ENCODE peak calls at places on chromosome 3, in four cellular contexts. One of them, this sample, is unnamed.

GRCh38 chr3:58271901-58272501 is 34.0 kb upstream of the RPP14 start:
- DNase-seq in HS-5: peak
- DNase-seq in stomach: peak
- DNase-seq in progenitor cell of endocrine pancreas: no peak
- DNase-seq in this sample: peak

GRCh38 chr3:59212128-59212764 is 162.4 kb upstream of the CFAP20DC start:
- DNase-seq in HS-5: peak
- DNase-seq in stomach: no peak
- DNase-seq in progenitor cell of endocrine pancreas: no peak
- DNase-seq in this sample: peak

GRCh38 chr3:32419766-32420137 is 28.1 kb downstream of the CMTM7 start:
- DNase-seq in HS-5: no peak
- DNase-seq in stomach: no peak
- DNase-seq in progenitor cell of endocrine pancreas: no peak
- DNase-seq in this sample: no peak

GRCh38 chr3:127193341-127193740 is 410 bp downstream of the PRR23E start:
- DNase-seq in HS-5: no peak
- DNase-seq in stomach: no peak
- DNase-seq in progenitor cell of endocrine pancreas: no peak
- DNase-seq in this sample: no peak

GRCh38 chr3:126025862-126026261 is 56.9 kb downstream of the ROPN1B start:
- DNase-seq in HS-5: no peak
- DNase-seq in stomach: no peak
- DNase-seq in progenitor cell of endocrine pancreas: no peak
- DNase-seq in this sample: no peak

GRCh38 chr3:46849686-46850467 is 13.4 kb downstream of the MYL3 start:
- DNase-seq in HS-5: no peak
- DNase-seq in stomach: peak
- DNase-seq in progenitor cell of endocrine pancreas: no peak
- DNase-seq in this sample: no peak

GRCh38 chr3:9976736-9977709 is 9.6 kb downstream of the EMC3 start:
- DNase-seq in HS-5: peak
- DNase-seq in stomach: peak
- DNase-seq in progenitor cell of endocrine pancreas: no peak
- DNase-seq in this sample: peak

GRCh38 chr3:29331830-29332637 is 51.2 kb downstream of the RBMS3 start:
- DNase-seq in HS-5: no peak
- DNase-seq in stomach: no peak
- DNase-seq in progenitor cell of endocrine pancreas: no peak
- DNase-seq in this sample: no peak

GRCh38 chr3:64022451-64023186 is 675 bp downstream of the PSMD6 start:
- DNase-seq in HS-5: no peak
- DNase-seq in stomach: no peak
- DNase-seq in progenitor cell of endocrine pancreas: no peak
- DNase-seq in this sample: no peak

GRCh38 chr3:160225181-160226025 is at the start of gene C3orf80:
- DNase-seq in HS-5: peak
- DNase-seq in stomach: peak
- DNase-seq in progenitor cell of endocrine pancreas: peak
- DNase-seq in this sample: peak

GRCh38 chr3:113532698-113533533 is 561 bp downstream of the SIDT1 start:
- DNase-seq in HS-5: no peak
- DNase-seq in stomach: peak
- DNase-seq in progenitor cell of endocrine pancreas: peak
- DNase-seq in this sample: peak

This sample was measured in T47D.